ENCODE peak calls at places on chromosomes 3 and 15, in seven cellular contexts. P, A, K, Q, R, H and N are unnamed samples.

GRCh38 chr3:56970401-56971002 is 90.0 kb upstream of the SPATA12 start:
- DNase-seq in P (peak; percentile 46), A (no peak), Q (no peak), R (peak; percentile 48), K (no peak), H (no peak), N (no peak)

GRCh38 chr3:7934362-7934761 is 567.3 kb upstream of the LMCD1 start:
- DNase-seq in R (no peak), P (no peak), Q (no peak), A (no peak), K (no peak), H (no peak), N (no peak)

GRCh38 chr3:122094693-122095092 is 39.5 kb downstream of the CD86 start:
- DNase-seq in Q (no peak), P (no peak), A (no peak), R (no peak), K (no peak), H (no peak), N (no peak)

GRCh38 chr3:35565048-35565447 is 74.3 kb upstream of the ARPP21 start:
- DNase-seq in A (no peak), H (no peak), Q (no peak), R (no peak), K (no peak), P (no peak), N (no peak)

GRCh38 chr3:44077267-44077666 is 164.4 kb upstream of the TOPAZ1 start:
- DNase-seq in R (no peak), A (no peak), P (peak; percentile 29), K (no peak), H (peak; percentile 20), Q (peak; percentile 62), N (no peak)

GRCh38 chr3:133410191-133410892 is 10.5 kb downstream of the BFSP2 start:
- DNase-seq in Q (no peak), A (no peak), K (no peak), H (no peak), P (no peak), R (no peak), N (no peak)

GRCh38 chr3:32460031-32460749 is 42.5 kb downstream of the CMTM6 start:
- DNase-seq in A (no peak), R (no peak), Q (peak; percentile 98), H (no peak), K (no peak), P (peak; percentile 94), N (no peak)

GRCh38 chr15:91268510-91268909 is 168.5 kb downstream of the SV2B start:
- DNase-seq in P (peak; percentile 39), Q (peak; percentile 79), A (no peak), H (no peak), K (no peak), R (no peak), N (no peak)

GRCh38 chr3:111862415-111862814 is 3.4 kb downstream of the PHLDB2 start:
- DNase-seq in R (no peak), P (no peak), A (no peak), Q (no peak), K (no peak), H (no peak), N (no peak)

GRCh38 chr3:51813539-51813938 is 34.5 kb upstream of the IQCF6 start:
- DNase-seq in P (no peak), Q (no peak), H (no peak), R (no peak), K (no peak), A (no peak), N (peak; percentile 44)

GRCh38 chr3:117726776-117727175 is 1017.2 kb downstream of the TUSC7 start:
- DNase-seq in A (no peak), Q (no peak), R (no peak), H (no peak), K (no peak), P (no peak), N (no peak)

GRCh38 chr15:90211440-90212168 is 10.5 kb downstream of the SEMA4B start:
- DNase-seq in A (no peak), Q (no peak), P (no peak), H (no peak), R (peak; percentile 65), K (no peak), N (no peak)

GRCh38 chr15:91555307-91555706 is 298.2 kb upstream of the SLCO3A1 start:
- DNase-seq in Q (peak; percentile 44), P (no peak), K (no peak), A (no peak), R (no peak), H (no peak), N (no peak)

GRCh38 chr15:83904107-83904720 is 250.3 kb downstream of the ADAMTSL3 start:
- DNase-seq in P (no peak), H (peak; percentile 92), Q (no peak), R (peak; percentile 48), A (no peak), K (no peak), N (no peak)

GRCh38 chr3:46558184-46559029 is 7.7 kb downstream of the LRRC2 start:
- DNase-seq in K (peak; percentile 58), P (peak; percentile 88), R (peak; percentile 95), Q (peak; percentile 70), A (no peak), H (peak; percentile 91), N (peak; percentile 91)

GRCh38 chr3:17352620-17353019 is 389.8 kb downstream of the TBC1D5 start:
- DNase-seq in P (no peak), Q (no peak), K (no peak), R (no peak), A (no peak), H (no peak), N (no peak)

GRCh38 chr15:62472616-62473299 is 307.7 kb upstream of the C2CD4B start:
- DNase-seq in A (no peak), H (no peak), R (no peak), Q (no peak), P (no peak), K (no peak), N (peak; percentile 61)

GRCh38 chr3:109863701-109864100 is 526.4 kb upstream of the DPPA4 start:
- DNase-seq in Q (no peak), K (no peak), A (no peak), H (no peak), P (no peak), R (no peak), N (no peak)

GRCh38 chr3:23620044-23620443 is 185.7 kb upstream of the UBE2E1 start:
- DNase-seq in Q (peak; percentile 24), A (no peak), H (no peak), R (peak; percentile 23), P (no peak), K (no peak), N (no peak)

GRCh38 chr15:64883997-64884511 is 27.6 kb upstream of the ANKDD1A start:
- DNase-seq in R (peak; percentile 85), A (no peak), Q (no peak), K (no peak), H (peak; percentile 87), P (no peak), N (peak; percentile 74)

GRCh38 chr3:72692959-72693518 is 155.2 kb downstream of the SHQ1 start:
- DNase-seq in P (no peak), Q (peak; percentile 29), R (no peak), K (no peak), H (no peak), A (no peak), N (no peak)

GRCh38 chr3:65658398-65658797 is 380.3 kb downstream of the MAGI1 start:
- DNase-seq in R (no peak), K (no peak), H (no peak), Q (peak; percentile 32), P (no peak), A (no peak), N (no peak)

GRCh38 chr3:22121068-22121706 is 370.2 kb upstream of the ZNF385D start:
- DNase-seq in R (no peak), Q (no peak), H (no peak), A (no peak), K (no peak), P (no peak), N (no peak)

GRCh38 chr15:34721802-34722795 is 32.7 kb downstream of the GJD2 start:
- DNase-seq in A (peak; percentile 81), Q (peak; percentile 79), R (peak; percentile 74), H (peak; percentile 92), P (no peak), K (peak; percentile 52), N (peak; percentile 83)

GRCh38 chr15:37104413-37105392 is 4.4 kb upstream of the MEIS2 start:
- DNase-seq in K (no peak), Q (no peak), H (no peak), A (no peak), R (peak; percentile 55), P (no peak), N (no peak)
- H3K4me3 ChIP-seq in K (no peak overlapping the region), Q (peak overlapping the region; percentile 42), H (no peak overlapping the region), A (peak overlapping the region; percentile 34), R (peak overlapping the region; percentile 94), P (no peak overlapping the region), N (no peak overlapping the region)

GRCh38 chr3:128800241-128801187 is 74.5 kb downstream of the RAB7A start:
- DNase-seq in K (no peak), P (no peak), Q (no peak), H (no peak), A (no peak), R (no peak), N (peak; percentile 35)
- H3K4me3 ChIP-seq in K (no peak overlapping the region), P (no peak overlapping the region), Q (no peak overlapping the region), H (no peak overlapping the region), A (no peak overlapping the region), R (no peak overlapping the region), N (peak overlapping the region; percentile 54)

GRCh38 chr15:52224211-52224610 is 33.0 kb upstream of the GNB5 start:
- DNase-seq in A (no peak), R (no peak), H (no peak), P (no peak), Q (no peak), K (no peak), N (no peak)

GRCh38 chr15:52221730-52222129 is 30.5 kb upstream of the GNB5 start:
- DNase-seq in R (no peak), P (peak; percentile 46), K (no peak), H (no peak), Q (no peak), A (no peak), N (no peak)

GRCh38 chr15:52218816-52219215 is 27.6 kb upstream of the GNB5 start:
- DNase-seq in K (no peak), R (no peak), P (no peak), H (no peak), A (no peak), Q (no peak), N (no peak)

GRCh38 chr15:52220251-52220650 is 29.1 kb upstream of the GNB5 start:
- DNase-seq in Q (no peak), R (no peak), K (no peak), H (no peak), A (no peak), P (no peak), N (no peak)

GRCh38 chr15:52220896-52221660 is 29.9 kb upstream of the GNB5 start:
- DNase-seq in H (no peak), P (peak; percentile 79), R (no peak), A (no peak), Q (no peak), K (no peak), N (no peak)
- H3K4me3 ChIP-seq in H (no peak overlapping the region), P (peak overlapping the region; percentile 79), R (no peak overlapping the region), A (no peak overlapping the region), Q (no peak overlapping the region), K (no peak overlapping the region), N (no peak overlapping the region)

GRCh38 chr3:127041264-127041820 is 58.4 kb downstream of the PLXNA1 start:
- DNase-seq in Q (no peak), R (no peak), A (no peak), P (no peak), K (no peak), H (no peak), N (peak; percentile 6)
- H3K4me3 ChIP-seq in Q (no peak overlapping the region), R (no peak overlapping the region), A (no peak overlapping the region), P (no peak overlapping the region), K (no peak overlapping the region), H (no peak overlapping the region), N (no peak overlapping the region)

GRCh38 chr3:13008114-13008995 is 64.9 kb downstream of the IQSEC1 start:
- DNase-seq in H (no peak), R (no peak), A (no peak), Q (no peak), K (no peak), P (no peak), N (no peak)
- H3K4me3 ChIP-seq in H (no peak overlapping the region), R (no peak overlapping the region), A (no peak overlapping the region), Q (no peak overlapping the region), K (no peak overlapping the region), P (peak overlapping the region; percentile 58), N (no peak overlapping the region)